ENCODE peak calls at places on chromosomes 11 and 22, in six cellular contexts. S is prostate gland, X is SK-N-SH, K is transverse colon, C is HCT116, D is Panc1. T is an unnamed sample.

GRCh38 chr11:130671801-130672700 is 223.6 kb downstream of the ADAMTS15 start:
- DNase-seq in K (peak; percentile 49), X (peak; percentile 44), C (no peak), S (no peak), D (no peak), T (no peak)

GRCh38 chr11:128171496-128171895 is 415.9 kb downstream of the ETS1 start:
- DNase-seq in C (no peak), S (no peak), X (no peak), K (no peak), D (no peak), T (no peak)

GRCh38 chr11:62985351-62985750 is 584 bp upstream of the SLC22A6 start:
- DNase-seq in D (no peak), C (no peak), K (no peak), S (no peak), X (no peak), T (no peak)

GRCh38 chr11:62666259-62666926 is 1.3 kb downstream of the CSKMT start:
- DNase-seq in D (no peak), C (no peak), S (no peak), K (no peak), X (no peak), T (no peak)

GRCh38 chr11:3058753-3059664 is 1.8 kb upstream of the CARS1 start:
- DNase-seq in C (no peak), D (peak; percentile 78), K (no peak), S (no peak), X (no peak), T (no peak)

GRCh38 chr11:57213282-57214086 is 23.6 kb downstream of the APLNR start:
- DNase-seq in K (no peak), X (peak; percentile 47), S (no peak), C (no peak), D (no peak), T (no peak)

GRCh38 chr11:116282481-116282880 is 490.3 kb downstream of the BUD13 start:
- DNase-seq in S (no peak), C (no peak), K (no peak), D (no peak), X (no peak), T (no peak)

GRCh38 chr11:59551651-59552521 is 40.5 kb downstream of the OR4D9 start:
- DNase-seq in K (no peak), X (peak; percentile 21), S (no peak), C (peak; percentile 55), D (no peak), T (no peak)

GRCh38 chr11:57321996-57322880 is 2.5 kb downstream of the TNKS1BP1 start:
- DNase-seq in X (peak; percentile 85), K (peak; percentile 90), D (no peak), C (peak; percentile 77), S (peak; percentile 94), T (no peak)

GRCh38 chr11:100205926-100206325 is 481.2 kb upstream of the ARHGAP42 start:
- DNase-seq in C (no peak), S (no peak), K (no peak), X (no peak), D (no peak), T (no peak)

GRCh38 chr11:86726118-86726748 is 53.8 kb upstream of the ME3 start:
- DNase-seq in X (no peak), D (no peak), S (no peak), C (peak; percentile 61), K (no peak), T (no peak)

GRCh38 chr11:79481795-79482194 is 41.0 kb upstream of the TENM4 start:
- DNase-seq in C (no peak), K (no peak), X (no peak), S (no peak), D (no peak), T (no peak)

GRCh38 chr11:117827521-117828511 is 3.3 kb upstream of the FXYD2 start:
- DNase-seq in C (no peak), D (no peak), K (peak; percentile 9), S (no peak), X (no peak), T (no peak)

GRCh38 chr11:63622318-63622717 is 8.1 kb upstream of the PLAAT3 start:
- DNase-seq in X (no peak), C (no peak), S (no peak), D (no peak), K (no peak), T (no peak)

GRCh38 chr11:39786281-39786680 is 1673.2 kb downstream of the LRRC4C start:
- DNase-seq in C (no peak), K (no peak), X (no peak), S (no peak), D (no peak), T (no peak)

GRCh38 chr11:60378359-60378758 is at the start of gene MS4A7:
- DNase-seq in K (peak; percentile 44), D (no peak), X (no peak), C (no peak), S (no peak), T (peak; percentile 32)

GRCh38 chr11:57653162-57653561 is 3.5 kb upstream of the YPEL4 start:
- DNase-seq in K (no peak), X (no peak), S (no peak), C (no peak), D (no peak), T (no peak)

GRCh38 chr11:129973809-129974208 is 28.8 kb downstream of the PRDM10 start:
- DNase-seq in X (no peak), K (no peak), C (no peak), D (no peak), S (no peak), T (no peak)

GRCh38 chr11:60699282-60699681 is at the start of gene MS4A8:
- DNase-seq in K (peak; percentile 52), C (no peak), S (no peak), D (no peak), X (no peak), T (no peak)

GRCh38 chr11:9574806-9575530 is 1.5 kb downstream of the WEE1 start:
- DNase-seq in C (peak; percentile 56), X (peak; percentile 72), K (peak; percentile 74), D (no peak), S (peak; percentile 75), T (no peak)

GRCh38 chr11:64206457-64207246 is at the start of gene FERMT3:
- DNase-seq in S (no peak), X (peak; percentile 27), K (peak; percentile 90), C (no peak), D (no peak), T (peak; percentile 72)

GRCh38 chr22:38172016-38172431 is 9.6 kb downstream of the PLA2G6 start:
- DNase-seq in X (no peak), C (no peak), K (no peak), D (no peak), S (no peak), T (no peak)

GRCh38 chr22:46653596-46653995 is 33.4 kb downstream of the GRAMD4 start:
- DNase-seq in X (no peak), K (peak; percentile 36), S (no peak), C (no peak), D (no peak), T (no peak)

GRCh38 chr22:46661221-46661851 is 41.1 kb downstream of the GRAMD4 start:
- DNase-seq in C (peak; percentile 62), K (no peak), S (peak; percentile 34), X (peak; percentile 77), D (no peak), T (no peak)

GRCh38 chr22:19289475-19290161 is 1.9 kb downstream of the CLTCL1 start:
- DNase-seq in K (no peak), C (no peak), S (no peak), X (no peak), D (no peak), T (no peak)

GRCh38 chr22:22342697-22343602 is 98.4 kb downstream of the VPREB1 start:
- DNase-seq in D (no peak), C (peak; percentile 77), K (peak; percentile 86), X (peak; percentile 50), S (peak; percentile 23), T (peak; percentile 48)

GRCh38 chr11:17887779-17888178 is 125.1 kb downstream of the SERGEF start:
- DNase-seq in X (no peak), K (no peak), C (no peak), S (no peak), D (no peak), T (no peak)

GRCh38 chr11:64353101-64353738 is 5.7 kb upstream of the RPS6KA4 start:
- DNase-seq in X (no peak), S (no peak), C (no peak), D (no peak), K (no peak), T (no peak)

GRCh38 chr11:44319170-44319551 is 9.2 kb upstream of the ALX4 start:
- DNase-seq in D (no peak), K (no peak), X (no peak), S (no peak), C (no peak), T (no peak)

GRCh38 chr11:69014084-69014935 is 1.3 kb upstream of the MRGPRF start:
- DNase-seq in D (no peak), C (no peak), K (peak; percentile 65), X (peak; percentile 69), S (no peak), T (no peak)
- TF ChIP-seq POLR2AphosphoS5 in D (no peak), C (no peak), K (peak; percentile 74), X (no peak), S (peak; percentile 67), T (no peak)

DNA sequence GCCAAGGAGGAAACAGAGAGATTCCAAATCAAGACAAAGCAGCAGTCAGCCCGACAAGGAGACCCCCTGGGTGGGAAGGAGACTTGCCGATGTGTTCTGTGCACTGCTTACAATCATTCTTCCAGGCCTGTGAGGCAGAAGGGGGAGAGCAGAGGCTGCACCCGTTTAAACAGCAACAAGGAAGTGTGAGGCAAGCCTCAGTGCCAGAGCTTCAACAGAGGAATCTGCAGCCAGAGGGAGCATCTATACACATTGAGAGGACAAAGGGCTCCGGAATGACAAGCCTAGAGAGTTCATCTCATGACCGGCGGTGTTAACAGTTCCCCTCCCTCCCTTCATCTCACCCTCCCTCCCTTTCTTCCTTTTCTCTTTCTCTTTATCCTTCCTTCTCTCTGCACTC is 121.2 kb downstream of the NXPE2 start:
- DNase-seq in X (no peak), C (no peak), K (no peak), D (no peak), S (no peak), T (no peak)
- TF ChIP-seq POLR2AphosphoS5 in X (no peak), C (no peak), K (no peak), D (no peak), S (no peak), T (no peak)

GRCh38 chr11:66224226-66224850 is 44.1 kb upstream of the RAB1B start:
- DNase-seq in C (no peak), D (no peak), S (no peak), X (no peak), K (no peak), T (no peak)

GRCh38 chr11:66221726-66222236 is 46.7 kb upstream of the RAB1B start:
- DNase-seq in D (no peak), X (no peak), K (no peak), S (no peak), C (no peak), T (no peak)

GRCh38 chr11:66221012-66221411 is 47.4 kb upstream of the RAB1B start:
- DNase-seq in X (no peak), D (no peak), S (no peak), C (no peak), K (no peak), T (no peak)

GRCh38 chr11:66220566-66220935 is 47.9 kb upstream of the RAB1B start:
- DNase-seq in K (no peak), C (no peak), D (no peak), X (no peak), S (no peak), T (no peak)

GRCh38 chr11:66222358-66223149 is 45.9 kb upstream of the RAB1B start:
- DNase-seq in C (peak; percentile 88), D (peak; percentile 86), X (peak; percentile 91), K (peak; percentile 93), S (peak; percentile 93), T (peak; percentile 78)
- TF ChIP-seq POLR2AphosphoS5 in C (no peak), D (peak; percentile 50), X (no peak), K (no peak), S (peak; percentile 94), T (peak; percentile 16)

GRCh38 chr11:12963051-12963450 is 46.1 kb upstream of the RASSF10 start:
- DNase-seq in S (no peak), X (no peak), D (no peak), K (no peak), C (no peak), T (no peak)
- TF ChIP-seq POLR2AphosphoS5 in S (no peak), X (no peak), D (no peak), K (no peak), C (no peak), T (no peak)